ENCODE peak calls at places on chromosomes 3 and 15, in nine cellular contexts. R is SW 1271; W is CD4-positive, alpha-beta T cell; C is adrenal gland; A is GM06990; U is activated gamma-delta T cell treated with anti-CD3 and anti-CD28 coated beads, Interleukin-2, amount 50 U/mL, for 16 hours; G is ACHN; X is NCI-H2081; J is mucosa of gallbladder. L is an unnamed sample.

GRCh38 chr3:56879453-56880224 is 77.9 kb upstream of the ARHGEF3 start:
- DNase-seq in R (no peak), C (no peak), X (no peak), A (no peak), J (no peak), G (no peak), U (no peak), W (no peak), L (no peak)

GRCh38 chr3:131470377-131470776 is 32.4 kb downstream of the MRPL3 start:
- DNase-seq in C (no peak), U (no peak), R (no peak), J (no peak), G (no peak), A (no peak), X (no peak), W (no peak), L (no peak)

GRCh38 chr15:78951841-78952238 is 7.0 kb upstream of the CTSH start:
- DNase-seq in X (peak), C (peak), J (peak), A (no peak), G (no peak), R (no peak), W (no peak), U (no peak), L (peak)

GRCh38 chr3:175601521-175601920 is 742.4 kb downstream of the NAALADL2 start:
- DNase-seq in W (no peak), X (no peak), R (no peak), J (no peak), U (no peak), C (no peak), G (no peak), A (no peak), L (no peak)

GRCh38 chr3:137768361-137769320 is 4.5 kb downstream of the SOX14 start:
- DNase-seq in C (no peak), R (no peak), U (no peak), J (no peak), W (no peak), A (no peak), G (no peak), X (no peak), L (no peak)

GRCh38 chr15:73752817-73753214 is 335 bp downstream of the INSYN1 start:
- DNase-seq in R (no peak), W (no peak), J (no peak), C (no peak), A (no peak), X (no peak), G (no peak), U (no peak), L (no peak)

GRCh38 chr3:88573472-88573871 is 423.7 kb downstream of the C3orf38 start:
- DNase-seq in U (no peak), A (no peak), X (no peak), G (no peak), C (no peak), W (no peak), R (no peak), J (no peak), L (no peak)

GRCh38 chr15:74168673-74169274 is 4.7 kb upstream of the ISLR start:
- DNase-seq in G (no peak), W (no peak), J (no peak), C (peak), X (no peak), A (no peak), U (no peak), R (no peak), L (no peak)

GRCh38 chr15:84764989-84765388 is 16.6 kb downstream of the ZNF592 start:
- DNase-seq in C (no peak), X (no peak), R (no peak), A (no peak), J (no peak), W (no peak), U (no peak), G (no peak), L (no peak)

GRCh38 chr15:85955501-85956391 is 123.9 kb upstream of the AGBL1 start:
- DNase-seq in C (no peak), W (no peak), X (no peak), U (no peak), G (no peak), R (no peak), A (peak), J (no peak), L (no peak)